ENCODE peak calls at places on chromosomes 6 and 20, in four cellular contexts. One of them, this sample, is unnamed.

GRCh38 chr6:19692506-19693298 is 144.5 kb upstream of the ID4 start:
- DNase-seq in upper lobe of right lung: no peak
- DNase-seq in CD4-positive, alpha-beta T cell: no peak
- DNase-seq in lower lobe of right lung: no peak
- DNase-seq in this sample: no peak

GRCh38 chr20:63893999-63894357 is 948 bp upstream of the DNAJC5 start:
- DNase-seq in upper lobe of right lung: no peak
- DNase-seq in CD4-positive, alpha-beta T cell: no peak
- DNase-seq in lower lobe of right lung: no peak
- DNase-seq in this sample: no peak

GRCh38 chr6:21594427-21595264 is 1.1 kb downstream of the SOX4 start:
- DNase-seq in upper lobe of right lung: peak
- DNase-seq in CD4-positive, alpha-beta T cell: no peak
- DNase-seq in lower lobe of right lung: peak
- DNase-seq in this sample: peak

GRCh38 chr20:12237772-12238171 is 320.1 kb downstream of the BTBD3 start:
- DNase-seq in upper lobe of right lung: no peak
- DNase-seq in CD4-positive, alpha-beta T cell: no peak
- DNase-seq in lower lobe of right lung: no peak
- DNase-seq in this sample: no peak

GRCh38 chr20:3560578-3560977 is 89.8 kb downstream of the ATRN start:
- DNase-seq in upper lobe of right lung: no peak
- DNase-seq in CD4-positive, alpha-beta T cell: no peak
- DNase-seq in lower lobe of right lung: no peak
- DNase-seq in this sample: no peak

GRCh38 chr6:16318538-16318937 is 80.2 kb downstream of the GMPR start:
- DNase-seq in upper lobe of right lung: no peak
- DNase-seq in CD4-positive, alpha-beta T cell: no peak
- DNase-seq in lower lobe of right lung: no peak
- DNase-seq in this sample: no peak

GRCh38 chr6:161444464-161444863 is 170.6 kb upstream of the AGPAT4 start:
- DNase-seq in upper lobe of right lung: no peak
- DNase-seq in CD4-positive, alpha-beta T cell: no peak
- DNase-seq in lower lobe of right lung: no peak
- DNase-seq in this sample: no peak

GRCh38 chr20:41287327-41287726 is 30.2 kb downstream of the ZHX3 start:
- DNase-seq in upper lobe of right lung: no peak
- DNase-seq in CD4-positive, alpha-beta T cell: no peak
- DNase-seq in lower lobe of right lung: no peak
- DNase-seq in this sample: no peak

GRCh38 chr6:118683881-118684872 is 32.8 kb upstream of the CEP85L start:
- DNase-seq in upper lobe of right lung: no peak
- DNase-seq in CD4-positive, alpha-beta T cell: no peak
- DNase-seq in lower lobe of right lung: no peak
- DNase-seq in this sample: no peak

GRCh38 chr20:13336308-13337089 is 115.4 kb downstream of the ISM1 start:
- DNase-seq in upper lobe of right lung: no peak
- DNase-seq in CD4-positive, alpha-beta T cell: no peak
- DNase-seq in lower lobe of right lung: no peak
- DNase-seq in this sample: no peak

GRCh38 chr20:33444797-33445560 is 1.4 kb upstream of the SNTA1 start:
- DNase-seq in upper lobe of right lung: no peak
- DNase-seq in CD4-positive, alpha-beta T cell: no peak
- DNase-seq in lower lobe of right lung: no peak
- DNase-seq in this sample: no peak

GRCh38 chr6:37675100-37675499 is 22.6 kb downstream of the MDGA1 start:
- DNase-seq in upper lobe of right lung: no peak
- DNase-seq in CD4-positive, alpha-beta T cell: no peak
- DNase-seq in lower lobe of right lung: no peak
- DNase-seq in this sample: no peak

GRCh38 chr20:24578605-24579004 is 109.2 kb downstream of the SYNDIG1 start:
- DNase-seq in upper lobe of right lung: no peak
- DNase-seq in CD4-positive, alpha-beta T cell: no peak
- DNase-seq in lower lobe of right lung: no peak
- DNase-seq in this sample: no peak

GRCh38 chr20:11822116-11822794 is 95.4 kb upstream of the BTBD3 start:
- DNase-seq in upper lobe of right lung: no peak
- DNase-seq in CD4-positive, alpha-beta T cell: no peak
- DNase-seq in lower lobe of right lung: no peak
- DNase-seq in this sample: no peak

GRCh38 chr6:52570291-52570700 is 6.6 kb downstream of the TRAM2 start:
- DNase-seq in upper lobe of right lung: no peak
- DNase-seq in CD4-positive, alpha-beta T cell: no peak
- DNase-seq in lower lobe of right lung: no peak
- DNase-seq in this sample: no peak

GRCh38 chr20:37011147-37011546 is 59.6 kb upstream of the SAMHD1 start:
- DNase-seq in upper lobe of right lung: no peak
- DNase-seq in CD4-positive, alpha-beta T cell: no peak
- DNase-seq in lower lobe of right lung: no peak
- DNase-seq in this sample: no peak

GRCh38 chr20:6767536-6768227 is at the start of gene BMP2:
- DNase-seq in upper lobe of right lung: peak
- DNase-seq in CD4-positive, alpha-beta T cell: no peak
- DNase-seq in lower lobe of right lung: peak
- DNase-seq in this sample: peak

GRCh38 chr6:19830171-19830570 is 7.0 kb upstream of the ID4 start:
- DNase-seq in upper lobe of right lung: no peak
- DNase-seq in CD4-positive, alpha-beta T cell: no peak
- DNase-seq in lower lobe of right lung: no peak
- DNase-seq in this sample: no peak

GRCh38 chr6:137705166-137706064 is 161.6 kb upstream of the TNFAIP3 start:
- DNase-seq in upper lobe of right lung: peak
- DNase-seq in CD4-positive, alpha-beta T cell: peak
- DNase-seq in lower lobe of right lung: peak
- DNase-seq in this sample: no peak

GRCh38 chr6:161348628-161348994 is 74.8 kb upstream of the AGPAT4 start:
- DNase-seq in upper lobe of right lung: no peak
- DNase-seq in CD4-positive, alpha-beta T cell: no peak
- DNase-seq in lower lobe of right lung: no peak
- DNase-seq in this sample: no peak

GRCh38 chr20:62953167-62953838 is 794 bp downstream of the SLC17A9 start:
- DNase-seq in upper lobe of right lung: no peak
- DNase-seq in CD4-positive, alpha-beta T cell: no peak
- DNase-seq in lower lobe of right lung: peak
- DNase-seq in this sample: no peak

GRCh38 chr20:50834599-50835005 is 39.7 kb downstream of the BCAS4 start:
- DNase-seq in upper lobe of right lung: no peak
- DNase-seq in CD4-positive, alpha-beta T cell: no peak
- DNase-seq in lower lobe of right lung: no peak
- DNase-seq in this sample: peak

GRCh38 chr20:63134201-63134612 is 81.7 kb downstream of the YTHDF1 start:
- DNase-seq in upper lobe of right lung: peak
- DNase-seq in CD4-positive, alpha-beta T cell: no peak
- DNase-seq in lower lobe of right lung: peak
- DNase-seq in this sample: no peak

GRCh38 chr6:41256383-41256782 is 28.2 kb downstream of the TREML4 start:
- DNase-seq in upper lobe of right lung: no peak
- DNase-seq in CD4-positive, alpha-beta T cell: no peak
- DNase-seq in lower lobe of right lung: no peak
- DNase-seq in this sample: no peak

GRCh38 chr6:33018418-33018817 is 9.0 kb upstream of the HLA-DOA start:
- DNase-seq in upper lobe of right lung: no peak
- DNase-seq in CD4-positive, alpha-beta T cell: no peak
- DNase-seq in lower lobe of right lung: no peak
- DNase-seq in this sample: no peak
- H3K27ac ChIP-seq in upper lobe of right lung: peak
- H3K27ac ChIP-seq in CD4-positive, alpha-beta T cell: no peak
- H3K27ac ChIP-seq in lower lobe of right lung: peak
- H3K27ac ChIP-seq in this sample: peak

GRCh38 chr6:53793318-53793975 is 1.4 kb upstream of the LRRC1 start:
- DNase-seq in upper lobe of right lung: peak
- DNase-seq in CD4-positive, alpha-beta T cell: no peak
- DNase-seq in lower lobe of right lung: peak
- DNase-seq in this sample: peak
- H3K27ac ChIP-seq in upper lobe of right lung: peak
- H3K27ac ChIP-seq in CD4-positive, alpha-beta T cell: no peak
- H3K27ac ChIP-seq in lower lobe of right lung: peak
- H3K27ac ChIP-seq in this sample: peak

DNA sequence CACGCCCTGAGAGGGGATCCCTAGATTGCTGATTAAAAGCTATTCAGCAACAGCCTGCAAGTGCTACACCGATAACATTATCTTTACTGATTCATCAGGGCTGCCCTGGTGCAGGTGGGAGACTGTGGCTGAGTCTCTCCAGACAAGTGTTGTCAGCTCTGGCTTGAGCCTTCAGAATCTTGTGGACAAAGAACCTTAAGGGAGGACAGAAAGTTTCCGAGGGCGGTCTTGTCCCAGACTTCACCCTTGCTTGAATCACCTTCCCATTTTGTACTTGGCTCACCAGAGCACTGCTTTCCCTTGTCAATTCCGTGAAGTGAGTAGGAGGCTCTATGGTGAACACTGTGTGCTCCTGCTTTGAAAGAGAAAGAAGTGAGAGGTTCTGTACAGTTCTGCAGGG is 88.6 kb upstream of the PCSK2 start:
- DNase-seq in upper lobe of right lung: no peak
- DNase-seq in CD4-positive, alpha-beta T cell: no peak
- DNase-seq in lower lobe of right lung: no peak
- DNase-seq in this sample: no peak
- H3K27ac ChIP-seq in upper lobe of right lung: no peak
- H3K27ac ChIP-seq in CD4-positive, alpha-beta T cell: no peak
- H3K27ac ChIP-seq in lower lobe of right lung: no peak
- H3K27ac ChIP-seq in this sample: no peak

GRCh38 chr6:18327621-18328548 is 59.3 kb upstream of the RNF144B start:
- DNase-seq in upper lobe of right lung: peak
- DNase-seq in CD4-positive, alpha-beta T cell: no peak
- DNase-seq in lower lobe of right lung: peak
- DNase-seq in this sample: peak
- H3K27ac ChIP-seq in upper lobe of right lung: peak
- H3K27ac ChIP-seq in CD4-positive, alpha-beta T cell: no peak
- H3K27ac ChIP-seq in lower lobe of right lung: peak
- H3K27ac ChIP-seq in this sample: peak

GRCh38 chr6:56514395-56514794 is 128.3 kb downstream of the DST start:
- DNase-seq in upper lobe of right lung: no peak
- DNase-seq in CD4-positive, alpha-beta T cell: no peak
- DNase-seq in lower lobe of right lung: no peak
- DNase-seq in this sample: no peak
- H3K27ac ChIP-seq in upper lobe of right lung: peak
- H3K27ac ChIP-seq in CD4-positive, alpha-beta T cell: no peak
- H3K27ac ChIP-seq in lower lobe of right lung: no peak
- H3K27ac ChIP-seq in this sample: no peak